ENCODE peak calls at places on chromosomes 4 and X, in five cellular contexts. E is mammary epithelial cell, X is brain microvascular endothelial cell, N is upper lobe of right lung, Q is IMR-90. O is an unnamed sample.

GRCh38 chr4:11228575-11228974 is 200.1 kb downstream of the HS3ST1 start:
- DNase-seq in E (peak; percentile 51), X (no peak), N (no peak), Q (no peak), O (peak; percentile 29)

GRCh38 chr4:182653596-182653995 is 263.6 kb downstream of the DCTD start:
- DNase-seq in E (no peak), X (peak; percentile 80), N (no peak), Q (peak; percentile 75), O (no peak)

GRCh38 chrX:16772460-16772859 is 13.8 kb upstream of the TXLNG start:
- DNase-seq in E (no peak), X (no peak), N (no peak), Q (no peak), O (no peak)

GRCh38 chr4:8641256-8641655 is 48.7 kb downstream of the CPZ start:
- DNase-seq in E (no peak), X (no peak), N (peak; percentile 53), Q (no peak), O (no peak)

GRCh38 chrX:150357790-150358189 is 5.3 kb upstream of the MAMLD1 start:
- DNase-seq in E (no peak), X (no peak), N (no peak), Q (no peak), O (no peak)

GRCh38 chr4:152357206-152357605 is 178.7 kb downstream of the FBXW7 start:
- DNase-seq in E (peak; percentile 41), X (peak; percentile 61), N (peak; percentile 62), Q (peak; percentile 45), O (no peak)

GRCh38 chr4:7146764-7147071 is 45.6 kb upstream of the SORCS2 start:
- DNase-seq in E (no peak), X (no peak), N (no peak), Q (no peak), O (no peak)

GRCh38 chr4:37431417-37431743 is 186.8 kb downstream of the NWD2 start:
- DNase-seq in E (no peak), X (no peak), N (no peak), Q (no peak), O (no peak)

GRCh38 chr4:177225605-177226004 is 84.1 kb upstream of the NEIL3 start:
- DNase-seq in E (no peak), X (no peak), N (no peak), Q (no peak), O (no peak)

GRCh38 chrX:102085706-102086105 is 39.8 kb upstream of the TCEAL2 start:
- DNase-seq in E (no peak), X (no peak), N (no peak), Q (no peak), O (no peak)

GRCh38 chr4:108574402-108574801 is 46.0 kb upstream of the RPL34 start:
- DNase-seq in E (no peak), X (no peak), N (no peak), Q (no peak), O (no peak)

GRCh38 chr4:168434993-168435392 is 45.3 kb downstream of the DDX60L start:
- DNase-seq in E (no peak), X (no peak), N (no peak), Q (no peak), O (no peak)

GRCh38 chr4:294732-295131 is 10.5 kb downstream of the ZNF732 start:
- DNase-seq in E (no peak), X (no peak), N (no peak), Q (no peak), O (no peak)

GRCh38 chrX:103537871-103538387 is 18.6 kb upstream of the RAB40A start:
- DNase-seq in E (peak; percentile 41), X (no peak), N (no peak), Q (no peak), O (no peak)

GRCh38 chr4:183746305-183747229 is 87.5 kb downstream of the TRAPPC11 start:
- DNase-seq in E (no peak), X (no peak), N (no peak), Q (peak; percentile 6), O (peak; percentile 46)

GRCh38 chr4:181647396-181648107 is 595.6 kb upstream of the TENM3 start:
- DNase-seq in E (peak; percentile 19), X (peak; percentile 70), N (no peak), Q (peak; percentile 51), O (no peak)

GRCh38 chr4:26372525-26373172 is 51.8 kb downstream of the RBPJ start:
- DNase-seq in E (peak; percentile 48), X (peak; percentile 63), N (no peak), Q (peak; percentile 77), O (peak; percentile 16)

GRCh38 chr4:107835409-107835808 is 10.7 kb downstream of the SGMS2 start:
- DNase-seq in E (no peak), X (peak; percentile 10), N (no peak), Q (peak; percentile 62), O (no peak)

GRCh38 chr4:56870927-56871326 is 36.8 kb upstream of the REST start:
- DNase-seq in E (no peak), X (no peak), N (no peak), Q (peak; percentile 35), O (no peak)

GRCh38 chr4:64105903-64106302 is 303.3 kb downstream of the TECRL start:
- DNase-seq in E (no peak), X (no peak), N (no peak), Q (no peak), O (no peak)

GRCh38 chrX:115535421-115535820 is 25.6 kb upstream of the PLS3 start:
- DNase-seq in E (no peak), X (no peak), N (no peak), Q (no peak), O (no peak)

GRCh38 chrX:54180403-54180802 is 2.7 kb downstream of the FAM120C start:
- DNase-seq in E (no peak), X (no peak), N (no peak), Q (peak; percentile 58), O (no peak)

GRCh38 chr4:154559141-154559841 is 3.5 kb upstream of the FGB start:
- DNase-seq in E (peak; percentile 63), X (peak; percentile 75), N (no peak), Q (peak; percentile 65), O (no peak)

GRCh38 chr4:139872274-139872673 is 206.7 kb downstream of the MGST2 start:
- DNase-seq in E (peak; percentile 94), X (peak; percentile 91), N (no peak), Q (peak; percentile 97), O (peak; percentile 91)

GRCh38 chrX:37922926-37923325 is 75.6 kb upstream of the DYNLT3 start:
- DNase-seq in E (no peak), X (no peak), N (no peak), Q (no peak), O (no peak)

GRCh38 chrX:13376857-13377441 is 57.1 kb upstream of the ATXN3L start:
- DNase-seq in E (peak; percentile 97), X (peak; percentile 78), N (no peak), Q (peak; percentile 95), O (peak; percentile 37)

GRCh38 chr4:30718889-30719252 is 1.3 kb upstream of the PCDH7 start:
- DNase-seq in E (peak; percentile 35), X (peak; percentile 27), N (no peak), Q (peak; percentile 48), O (no peak)
- H3K27ac ChIP-seq in E (peak overlapping the region; percentile 35), X (no peak overlapping the region), N (peak overlapping the region; percentile 11), Q (peak overlapping the region; percentile 45), O (peak overlapping the region; percentile 73)

DNA sequence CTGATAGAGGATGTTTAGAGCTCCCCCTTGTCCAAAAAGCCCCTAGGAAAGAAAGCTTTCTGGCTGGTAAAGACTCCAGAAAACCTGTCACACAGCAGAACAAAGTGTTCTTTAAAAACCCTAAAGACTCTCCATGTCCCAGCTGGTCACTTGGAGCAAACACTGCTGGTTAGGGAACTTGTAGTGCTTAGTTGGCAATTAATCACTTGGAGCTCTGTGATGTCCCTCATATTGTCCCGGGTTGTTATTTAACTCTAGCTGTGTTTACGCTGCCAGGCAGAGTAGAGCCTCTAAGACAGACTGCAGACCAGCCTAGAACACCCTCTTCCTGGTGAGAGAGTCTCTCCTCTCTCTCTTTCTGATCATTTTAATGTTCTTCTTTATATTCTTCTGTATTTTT is 267.3 kb downstream of the BCOR start:
- DNase-seq in E (no peak), X (no peak), N (no peak), Q (no peak), O (no peak)
- H3K27ac ChIP-seq in E (no peak overlapping the region), X (no peak overlapping the region), N (no peak overlapping the region), Q (no peak overlapping the region), O (no peak overlapping the region)

DNA sequence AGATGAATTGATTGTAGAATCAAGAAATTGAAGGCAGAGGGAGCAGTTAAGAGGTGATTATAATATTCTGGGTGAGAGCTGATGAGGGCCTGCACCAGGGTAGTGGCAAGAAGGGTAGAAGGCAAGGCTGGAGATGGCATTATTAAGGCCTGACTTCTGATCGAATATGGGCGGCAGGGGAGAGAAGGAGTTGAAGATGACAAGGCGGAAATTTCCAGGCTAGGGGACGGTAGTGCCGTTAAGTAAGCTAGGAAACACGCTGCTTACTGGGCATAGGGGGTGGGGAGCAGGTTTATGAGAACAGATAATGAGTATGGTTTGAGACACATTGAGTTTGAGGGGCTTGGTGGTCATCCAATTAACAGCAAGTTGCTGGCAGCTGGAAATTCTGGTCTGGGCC is 19.5 kb downstream of the BCORL1 start:
- DNase-seq in E (no peak), X (no peak), N (no peak), Q (no peak), O (no peak)
- H3K27ac ChIP-seq in E (no peak overlapping the region), X (no peak overlapping the region), N (no peak overlapping the region), Q (no peak overlapping the region), O (no peak overlapping the region)

GRCh38 chr4:151325320-151326246 is at the start of gene SH3D19:
- DNase-seq in E (peak; percentile 78), X (peak; percentile 13), N (peak; percentile 87), Q (peak; percentile 19), O (no peak)
- H3K27ac ChIP-seq in E (peak within 1 kb of the TSS; percentile 87), X (no peak within 1 kb of the TSS), N (peak within 1 kb of the TSS; percentile 86), Q (no peak within 1 kb of the TSS), O (peak within 1 kb of the TSS; percentile 91)

DNA sequence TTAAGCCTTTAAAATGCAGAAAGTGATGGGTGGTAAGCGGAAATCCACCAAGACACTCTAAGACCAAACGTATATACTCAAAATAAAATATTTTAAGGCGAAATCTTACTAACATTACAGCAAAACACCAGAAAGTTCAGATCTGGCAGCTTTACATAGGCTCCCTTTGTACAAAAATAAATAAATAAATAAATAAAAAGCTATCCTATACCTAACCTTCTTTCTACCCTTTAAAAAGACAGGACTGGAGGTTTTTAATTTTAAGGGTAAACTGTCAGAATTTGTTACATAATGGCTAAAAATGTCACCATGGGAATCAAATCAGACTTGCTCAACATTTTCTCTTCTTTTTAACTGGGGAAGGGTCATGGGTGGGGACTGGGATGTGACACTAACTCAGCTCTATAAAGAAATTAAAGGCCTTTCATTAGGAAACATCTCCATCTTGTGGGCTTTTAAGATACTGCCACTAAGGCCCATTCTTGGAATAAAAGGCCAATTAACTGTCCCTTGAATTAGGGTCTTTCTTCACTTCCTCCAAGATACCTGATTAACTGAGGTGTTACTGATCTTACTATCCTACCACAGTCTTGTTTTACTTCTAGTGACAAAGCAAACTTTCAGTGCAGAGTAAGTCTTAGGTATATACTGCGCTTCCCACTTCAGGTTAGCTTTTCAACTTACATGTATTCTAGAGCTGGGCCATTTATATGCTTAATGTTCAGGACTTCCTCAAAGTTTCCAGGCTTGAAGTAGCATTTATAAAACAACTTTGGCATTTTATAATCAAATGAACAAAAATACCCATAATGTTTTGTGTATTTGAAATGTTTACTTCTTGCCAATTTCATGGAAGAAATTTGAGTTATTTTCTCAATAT is 13.3 kb downstream of the HNRNPD start:
- DNase-seq in E (peak; percentile 20), X (no peak), N (no peak), Q (peak; percentile 29), O (no peak)
- H3K27ac ChIP-seq in E (no peak overlapping the region), X (no peak overlapping the region), N (no peak overlapping the region), Q (no peak overlapping the region), O (no peak overlapping the region)

O was measured in epithelial cell of prostate.